ENCODE peak calls at places on chromosome 17, in four cellular contexts. O is heart right ventricle, Y is epithelial cell of proximal tubule, P is epithelial cell of esophagus. H is an unnamed sample.

GRCh38 chr17:30812218-30813177 is 12.0 kb downstream of the CRLF3 start:
- DNase-seq in O (no peak), Y (no peak), P (peak), H (peak)

GRCh38 chr17:47785538-47786123 is 36.0 kb downstream of the OSBPL7 start:
- DNase-seq in O (no peak), Y (no peak), P (peak), H (peak)

GRCh38 chr17:34974794-34975428 is 5.4 kb upstream of the LIG3 start:
- DNase-seq in O (no peak), Y (no peak), P (no peak), H (no peak)

GRCh38 chr17:67689534-67690177 is 28.1 kb upstream of the NOL11 start:
- DNase-seq in O (peak), Y (peak), P (peak), H (peak)

GRCh38 chr17:34347063-34347462 is 9.2 kb upstream of the CCL13 start:
- DNase-seq in O (no peak), Y (no peak), P (no peak), H (no peak)

GRCh38 chr17:18362509-18363020 is 785 bp downstream of the SHMT1 start:
- DNase-seq in O (peak), Y (peak), P (peak), H (peak)

GRCh38 chr17:32142857-32143524 is 689 bp downstream of the RHOT1 start:
- DNase-seq in O (peak), Y (no peak), P (peak), H (peak)

GRCh38 chr17:17176341-17176740 is 29.8 kb downstream of the PLD6 start:
- DNase-seq in O (no peak), Y (no peak), P (no peak), H (no peak)

GRCh38 chr17:15161395-15161794 is 103.7 kb downstream of the PMP22 start:
- DNase-seq in O (no peak), Y (no peak), P (no peak), H (no peak)

GRCh38 chr17:75152971-75153853 is 1.1 kb downstream of the JPT1 start:
- DNase-seq in O (peak), Y (no peak), P (peak), H (peak)

GRCh38 chr17:27343972-27344607 is 50.2 kb downstream of the WSB1 start:
- DNase-seq in O (no peak), Y (no peak), P (no peak), H (no peak)

GRCh38 chr17:7856081-7856791 is 1.1 kb downstream of the NAA38 start:
- DNase-seq in O (peak), Y (no peak), P (peak), H (peak)

GRCh38 chr17:44379887-44380286 is 9.6 kb downstream of the ITGA2B start:
- DNase-seq in O (no peak), Y (no peak), P (no peak), H (no peak)

GRCh38 chr17:48819466-48819865 is 2.4 kb upstream of the TTLL6 start:
- DNase-seq in O (no peak), Y (no peak), P (no peak), H (no peak)

GRCh38 chr17:56045907-56046306 is 107.4 kb upstream of the ANKFN1 start:
- DNase-seq in O (no peak), Y (no peak), P (no peak), H (no peak)

GRCh38 chr17:27560668-27561067 is 70.3 kb upstream of the LGALS9 start:
- DNase-seq in O (no peak), Y (no peak), P (peak), H (no peak)

GRCh38 chr17:78818932-78819331 is 21.7 kb downstream of the USP36 start:
- DNase-seq in O (no peak), Y (no peak), P (no peak), H (peak)

GRCh38 chr17:82650723-82651122 is 2.5 kb upstream of the WDR45B start:
- DNase-seq in O (no peak), Y (no peak), P (no peak), H (no peak)

GRCh38 chr17:72422204-72422504 is 301.3 kb downstream of the SOX9 start:
- DNase-seq in O (no peak), Y (no peak), P (no peak), H (no peak)

GRCh38 chr17:68294617-68295016 is 3.3 kb downstream of the ARSG start:
- DNase-seq in O (no peak), Y (no peak), P (no peak), H (no peak)

GRCh38 chr17:69287168-69287567 is 39.8 kb downstream of the ABCA5 start:
- DNase-seq in O (no peak), Y (no peak), P (peak), H (no peak)

GRCh38 chr17:17934214-17934613 is 38.0 kb downstream of the TOM1L2 start:
- DNase-seq in O (no peak), Y (no peak), P (no peak), H (no peak)

GRCh38 chr17:82107341-82107860 is 9.4 kb upstream of the FASN start:
- DNase-seq in O (no peak), Y (no peak), P (peak), H (peak)

GRCh38 chr17:44995602-44996001 is 27.5 kb upstream of the C1QL1 start:
- DNase-seq in O (peak), Y (no peak), P (no peak), H (no peak)

GRCh38 chr17:44191389-44191788 is 4.6 kb downstream of the TMUB2 start:
- DNase-seq in O (no peak), Y (no peak), P (no peak), H (no peak)

GRCh38 chr17:70405492-70406220 is 236.3 kb downstream of the KCNJ2 start:
- DNase-seq in O (no peak), Y (peak), P (peak), H (no peak)

GRCh38 chr17:29179232-29180036 is 764 bp downstream of the MYO18A start:
- DNase-seq in O (peak), Y (no peak), P (peak), H (no peak)

GRCh38 chr17:6510321-6511023 is 45.9 kb downstream of the PITPNM3 start:
- DNase-seq in O (no peak), Y (no peak), P (no peak), H (no peak)

GRCh38 chr17:43906951-43907424 is 348 bp downstream of the MPP2 start:
- DNase-seq in O (no peak), Y (no peak), P (no peak), H (no peak)

GRCh38 chr17:65055708-65056638 is 567 bp downstream of the GNA13 start:
- DNase-seq in O (peak), Y (no peak), P (peak), H (peak)

GRCh38 chr17:73266796-73267195 is 5.1 kb upstream of the CPSF4L start:
- DNase-seq in O (no peak), Y (no peak), P (no peak), H (no peak)

GRCh38 chr17:57257911-57258885 is 1.9 kb downstream of the MSI2 start:
- DNase-seq in O (no peak), Y (no peak), P (no peak), H (no peak)

GRCh38 chr17:82957961-82958491 is 118.2 kb upstream of the ZNF750 start:
- DNase-seq in O (no peak), Y (no peak), P (no peak), H (no peak)

GRCh38 chr17:74465378-74466110 is 890 bp upstream of the CD300A start:
- DNase-seq in O (no peak), Y (no peak), P (no peak), H (no peak)

GRCh38 chr17:61504697-61505096 is 52.5 kb downstream of the TBX4 start:
- DNase-seq in O (no peak), Y (peak), P (peak), H (no peak)

GRCh38 chr17:43308999-43309398 is 75.2 kb upstream of the RNU2-1 start:
- DNase-seq in O (no peak), Y (peak), P (no peak), H (no peak)

GRCh38 chr17:64709481-64709880 is 47.4 kb upstream of the SMURF2 start:
- DNase-seq in O (no peak), Y (no peak), P (no peak), H (no peak)

GRCh38 chr17:28717578-28718316 is at the start of gene RAB34:
- DNase-seq in O (peak), Y (no peak), P (peak), H (peak)

DNA sequence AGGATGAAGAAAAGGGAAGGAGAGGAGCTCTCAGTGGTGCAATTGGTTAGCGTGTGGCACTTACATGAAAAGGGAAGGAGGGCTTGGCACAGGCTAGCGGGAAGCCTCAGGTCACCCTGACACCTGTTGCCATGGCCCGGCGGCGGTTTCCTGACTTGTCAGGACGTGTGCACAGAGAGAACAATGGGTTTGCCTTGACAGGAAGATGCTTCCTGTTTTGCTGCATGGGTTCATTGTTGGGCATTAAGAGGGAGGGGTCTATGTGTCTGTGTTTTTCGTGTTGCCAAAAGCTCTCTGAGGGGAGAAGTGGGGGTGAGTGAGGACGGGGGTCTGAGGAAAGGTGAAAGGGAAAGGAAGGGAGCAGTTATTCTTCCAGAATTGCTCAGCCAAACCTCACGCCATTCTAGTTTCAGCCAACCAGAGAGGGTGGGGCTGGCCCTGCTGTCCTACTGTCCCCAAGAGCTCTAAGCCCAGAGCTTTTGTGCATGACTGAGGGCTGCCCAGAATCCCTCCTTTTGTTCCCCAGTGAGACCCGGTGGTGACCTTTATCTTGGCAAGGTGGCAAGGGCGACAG is 17.1 kb upstream of the CCR7 start:
- DNase-seq in O (peak), Y (no peak), P (peak), H (peak)
- TF ChIP-seq CTCF in O (no peak), Y (no peak), P (no peak), H (no peak)

DNA sequence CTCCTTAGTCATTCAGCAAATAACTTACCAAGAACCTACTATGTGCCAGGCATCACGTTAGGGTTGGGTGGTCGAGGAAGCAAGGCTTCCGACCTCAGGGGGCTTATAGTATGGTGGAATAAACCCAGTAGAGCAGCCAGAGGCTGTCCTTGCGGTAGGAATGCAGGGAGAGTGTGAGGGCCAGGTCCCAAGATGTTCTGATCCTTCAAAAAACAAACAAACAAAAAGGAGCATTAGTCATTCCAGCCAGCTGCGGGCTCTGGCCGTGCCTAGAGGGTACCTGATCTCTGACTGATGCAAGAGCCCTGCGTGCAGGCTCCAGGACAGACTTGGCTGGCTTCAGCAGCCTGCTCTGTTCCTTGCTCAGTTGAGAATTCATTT is 18.2 kb downstream of the CYB5D2 start:
- DNase-seq in O (no peak), Y (peak), P (peak), H (no peak)
- TF ChIP-seq CTCF in O (no peak), Y (peak), P (peak), H (no peak)

DNA sequence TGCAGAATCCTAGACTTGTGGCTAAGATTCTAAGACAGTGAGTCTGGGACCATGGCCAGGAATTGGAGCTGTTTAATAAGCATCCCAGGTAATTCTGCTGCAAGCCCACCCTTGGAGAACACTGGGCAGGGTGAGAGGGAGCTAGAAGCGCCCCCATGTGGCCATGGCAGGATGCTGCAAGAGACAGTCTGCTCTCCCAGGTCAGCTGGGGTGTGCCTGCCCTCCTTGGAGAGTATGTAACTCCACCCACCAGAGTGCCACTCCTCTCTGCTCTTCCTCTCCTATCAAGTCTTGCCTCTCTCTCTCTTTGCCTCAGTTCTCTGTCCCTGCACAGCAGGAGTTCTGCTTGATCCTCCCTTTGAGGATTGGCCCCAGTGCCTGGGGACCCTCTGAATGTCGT is 14.9 kb downstream of the RCVRN start:
- DNase-seq in O (no peak), Y (no peak), P (peak), H (peak)
- TF ChIP-seq CTCF in O (peak), Y (peak), P (no peak), H (peak)

GRCh38 chr17:66426397-66427033 is 124.1 kb downstream of the PRKCA start:
- DNase-seq in O (no peak), Y (no peak), P (peak), H (peak)
- TF ChIP-seq CTCF in O (peak), Y (peak), P (peak), H (peak)